ENCODE peak calls at places on chromosome 2, in six cellular contexts. Q, S, B, O, Z and E are unnamed samples. For H3K27me3, the result is how much of the 10 kb centered on the place peaks cover.

GRCh38 chr2:173740639-173741038 is 224.5 kb downstream of the SP3 start:
- DNase-seq in Q (no peak), S (no peak), B (no peak), O (no peak), Z (no peak), E (no peak)

GRCh38 chr2:60550151-60550983 is 3.1 kb downstream of the BCL11A start:
- DNase-seq in Q (peak), S (peak), B (peak), O (no peak), Z (no peak), E (peak)

GRCh38 chr2:70505613-70506391 is 47.8 kb downstream of the TGFA start:
- DNase-seq in Q (no peak), S (no peak), B (no peak), O (no peak), Z (no peak), E (no peak)

GRCh38 chr2:219087371-219087770 is 26.6 kb upstream of the IHH start:
- DNase-seq in Q (no peak), S (no peak), B (no peak), O (no peak), Z (no peak), E (no peak)

GRCh38 chr2:219221956-219222518 is 3.3 kb upstream of the ABCB6 start:
- DNase-seq in Q (no peak), S (no peak), B (no peak), O (no peak), Z (no peak), E (no peak)

GRCh38 chr2:29361255-29361654 is 246.0 kb downstream of the CLIP4 start:
- DNase-seq in Q (no peak), S (no peak), B (no peak), O (no peak), Z (no peak), E (no peak)

GRCh38 chr2:226420646-226421045 is 379.0 kb downstream of the IRS1 start:
- DNase-seq in Q (no peak), S (no peak), B (no peak), O (no peak), Z (no peak), E (no peak)

GRCh38 chr2:240579771-240580614 is 6.5 kb upstream of the CAPN10 start:
- DNase-seq in Q (peak), S (no peak), B (peak), O (no peak), Z (peak), E (peak)

GRCh38 chr2:215793747-215794595 is 219.4 kb downstream of the MREG start:
- DNase-seq in Q (peak), S (no peak), B (peak), O (no peak), Z (peak), E (peak)

GRCh38 chr2:160332318-160332717 is 132.2 kb upstream of the ITGB6 start:
- DNase-seq in Q (no peak), S (peak), B (no peak), O (no peak), Z (no peak), E (peak)

GRCh38 chr2:165778653-165779451 is 15.2 kb downstream of the GALNT3 start:
- DNase-seq in Q (peak), S (no peak), B (no peak), O (no peak), Z (no peak), E (peak)

GRCh38 chr2:51953931-51954330 is 922.0 kb upstream of the NRXN1 start:
- DNase-seq in Q (no peak), S (no peak), B (no peak), O (no peak), Z (no peak), E (no peak)

GRCh38 chr2:229269146-229269545 is 1.9 kb downstream of the PID1 start:
- DNase-seq in Q (no peak), S (no peak), B (no peak), O (no peak), Z (no peak), E (no peak)
- H3K4me3 ChIP-seq in Q (no peak), S (no peak), B (no peak), O (no peak), Z (no peak), E (no peak)

DNA sequence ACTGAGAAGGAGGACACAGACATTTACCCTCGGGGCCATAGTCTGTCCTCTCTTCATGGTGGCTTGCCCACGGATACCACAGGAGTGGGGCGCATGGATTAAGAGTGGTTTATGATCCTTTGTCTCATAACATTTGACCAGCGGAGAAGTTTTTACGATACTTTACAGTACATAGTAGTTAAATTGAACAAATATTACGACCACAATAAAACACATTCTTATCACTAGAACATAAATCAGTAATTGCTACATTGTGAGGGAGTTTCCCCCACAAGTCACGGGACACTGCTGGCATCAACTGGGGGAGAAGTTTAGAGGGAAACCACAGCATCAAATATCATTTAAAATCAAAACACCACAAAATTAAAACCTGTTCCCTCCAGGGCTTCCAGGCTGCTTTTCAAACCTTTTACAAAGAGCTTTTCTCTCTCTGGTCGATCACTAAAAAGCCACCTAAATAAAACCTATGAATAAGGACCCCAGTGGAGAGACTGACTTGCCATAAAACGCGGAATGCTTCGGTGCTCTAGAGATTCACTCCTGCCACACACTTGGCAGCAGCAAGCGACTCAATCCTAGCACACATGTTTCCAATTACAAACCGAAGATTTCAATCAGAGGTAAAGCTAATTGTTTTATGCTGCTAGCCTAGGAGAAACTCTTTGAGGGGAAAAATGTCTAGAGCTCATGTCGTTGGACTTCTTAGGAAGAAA is 173.7 kb upstream of the HNRNPA3 start:
- DNase-seq in Q (no peak), S (peak), B (no peak), O (no peak), Z (no peak), E (no peak)
- TF ChIP-seq GABPA in Q (no peak), S (no peak), B (no peak), O (no peak), Z (no peak), E (no peak)

GRCh38 chr2:118805061-118805690 is 42.3 kb downstream of the EN1 start:
- DNase-seq in Q (no peak), S (no peak), B (no peak), O (no peak), Z (no peak), E (no peak)

GRCh38 chr2:118808429-118808809 is 39.0 kb downstream of the EN1 start:
- DNase-seq in Q (no peak), S (no peak), B (no peak), O (no peak), Z (no peak), E (no peak)

GRCh38 chr2:118807668-118808428 is 39.6 kb downstream of the EN1 start:
- DNase-seq in Q (no peak), S (no peak), B (no peak), O (no peak), Z (no peak), E (no peak)

GRCh38 chr2:118810766-118811165 is 36.7 kb downstream of the EN1 start:
- DNase-seq in Q (no peak), S (no peak), B (no peak), O (no peak), Z (no peak), E (no peak)

GRCh38 chr2:118806797-118807667 is 40.4 kb downstream of the EN1 start:
- DNase-seq in Q (no peak), S (no peak), B (peak), O (no peak), Z (no peak), E (no peak)
- H3K27me3 ChIP-seq in Q (under half), S (under half), B (under half), O (under half), Z (under half), E (under half)

GRCh38 chr2:133655565-133656113 is 87.4 kb upstream of the NCKAP5 start:
- DNase-seq in Q (no peak), S (no peak), B (no peak), O (no peak), Z (no peak), E (no peak)
- H3K4me3 ChIP-seq in Q (no peak), S (no peak), B (no peak), O (no peak), Z (no peak), E (no peak)